ENCODE peak calls at places on chromosomes 12 and 14, in five cellular contexts. B is IMR-90, W is mesenchymal stem cell, X is H9, J is H1. D is an unnamed sample.

GRCh38 chr12:104420868-104421267 is 35.9 kb upstream of the CHST11 start:
- DNase-seq in W (no peak), X (no peak), J (no peak), B (no peak), D (no peak)

GRCh38 chr12:85489194-85489593 is 209.2 kb downstream of the ALX1 start:
- DNase-seq in W (no peak), J (no peak), B (no peak), X (no peak), D (no peak)

GRCh38 chr14:96260341-96260821 is 4.4 kb downstream of the BDKRB1 start:
- DNase-seq in B (peak; percentile 77), J (no peak), X (no peak), W (peak; percentile 86), D (no peak)

GRCh38 chr14:104977681-104978647 is at the start of gene AHNAK2:
- DNase-seq in W (peak; percentile 81), X (peak; percentile 92), B (peak; percentile 67), J (peak; percentile 88), D (peak; percentile 82)

GRCh38 chr14:56742391-56742790 is 67.9 kb downstream of the OTX2 start:
- DNase-seq in B (no peak), W (no peak), J (no peak), X (no peak), D (no peak)

GRCh38 chr12:80754259-80754658 is 37.5 kb downstream of the MYF5 start:
- DNase-seq in W (no peak), J (no peak), B (no peak), X (no peak), D (no peak)

GRCh38 chr12:94326727-94327126 is 132.9 kb downstream of the CEP83 start:
- DNase-seq in J (no peak), B (peak; percentile 78), X (no peak), W (peak; percentile 40), D (no peak)

GRCh38 chr12:67268335-67268895 is 743 bp upstream of the CAND1 start:
- DNase-seq in J (peak; percentile 76), B (peak; percentile 99), X (peak; percentile 97), W (peak; percentile 100), D (peak; percentile 95)

GRCh38 chr12:44525806-44526654 is 350.1 kb downstream of the NELL2 start:
- DNase-seq in X (no peak), W (no peak), B (no peak), J (no peak), D (no peak)

DNA sequence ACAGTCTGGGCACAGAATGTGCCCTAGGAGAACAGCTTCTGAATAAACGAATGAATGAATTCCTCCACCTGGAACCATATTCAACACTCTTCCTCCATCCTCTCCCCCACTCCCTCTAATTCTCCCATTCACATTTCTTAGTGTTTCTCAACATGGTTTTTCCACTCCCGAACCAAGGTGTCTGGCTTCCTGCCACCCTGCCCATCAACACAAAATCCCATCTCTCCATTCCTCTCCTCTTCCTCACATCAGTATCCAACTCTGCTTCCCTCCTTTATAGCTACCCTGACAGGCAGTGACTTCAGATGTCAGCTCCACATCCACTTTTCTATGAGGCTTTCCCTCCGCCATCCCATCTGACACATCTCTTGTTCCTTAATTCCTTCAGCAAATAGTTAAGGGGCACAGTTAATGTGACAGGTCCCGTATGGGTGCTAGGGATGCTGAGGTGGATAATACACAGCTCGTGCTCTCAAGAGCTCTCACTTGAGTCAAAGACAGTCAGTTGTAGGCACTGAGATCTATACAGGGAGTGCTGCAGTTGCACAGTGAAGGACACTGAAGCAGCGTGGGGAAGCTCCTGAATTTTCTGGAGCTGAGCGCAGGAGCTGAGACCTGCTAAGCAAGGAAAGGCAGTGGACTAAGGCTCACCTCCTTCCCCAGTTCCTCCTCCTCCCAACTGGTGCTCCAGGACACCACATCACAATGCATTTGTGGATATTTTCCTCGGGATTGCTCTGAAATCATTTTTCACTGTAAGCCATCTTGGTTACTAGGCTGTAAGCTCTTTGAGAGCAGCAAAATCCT is 2.7 kb downstream of the TNFRSF1A start:
- DNase-seq in J (no peak), B (no peak), X (no peak), W (peak; percentile 39), D (no peak)
- H3K27ac ChIP-seq in J (no peak overlapping the region), B (peak overlapping the region; percentile 98), X (peak overlapping the region; percentile 9), W (peak overlapping the region; percentile 99), D (peak overlapping the region; percentile 17)

GRCh38 chr12:7905071-7905470 is 30.9 kb downstream of the SLC2A3 start:
- DNase-seq in B (no peak), J (no peak), X (no peak), W (peak; percentile 27), D (no peak)
- H2BK15ac ChIP-seq in B (no peak overlapping the region), J (no peak overlapping the region), X (no peak overlapping the region), W (no peak overlapping the region), D (no peak overlapping the region)

DNA sequence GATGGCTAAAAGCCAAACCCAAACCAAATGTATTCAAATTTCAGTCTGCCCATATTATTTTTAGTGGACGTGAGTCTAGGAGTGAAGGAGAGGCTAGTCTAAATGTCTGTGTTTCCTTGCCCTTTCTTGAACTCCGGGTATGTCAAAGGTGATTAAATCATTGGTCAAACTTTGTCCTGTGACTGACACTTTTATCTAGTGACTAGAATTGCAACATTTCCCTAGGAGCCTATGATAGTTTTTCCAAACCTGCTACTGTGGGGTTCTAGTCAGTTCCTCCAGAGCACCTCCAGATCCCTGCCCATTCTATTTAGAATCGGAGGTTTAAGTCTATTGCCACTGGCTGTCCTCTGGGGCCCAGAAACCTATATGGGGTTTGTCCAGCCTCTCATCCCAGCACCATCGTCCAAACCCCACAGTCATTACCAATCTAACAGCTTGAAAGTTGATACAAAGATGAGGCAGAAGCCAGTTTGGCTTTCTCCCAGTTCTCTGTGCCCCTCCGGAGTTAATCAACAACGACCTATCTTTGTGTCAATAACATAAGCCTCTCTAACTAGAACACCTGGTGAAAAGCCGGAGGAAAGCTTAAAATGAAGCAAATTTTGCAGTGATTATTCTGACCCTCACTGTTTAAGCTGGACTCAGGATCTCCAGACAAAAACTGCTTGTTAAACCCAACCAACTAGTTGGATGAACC is 306.7 kb downstream of the ZFP36L1 start:
- DNase-seq in W (no peak), X (no peak), J (no peak), B (no peak), D (no peak)
- H4K91ac ChIP-seq in W (no peak overlapping the region), X (no peak overlapping the region), J (no peak overlapping the region), B (no peak overlapping the region), D (no peak overlapping the region)

DNA sequence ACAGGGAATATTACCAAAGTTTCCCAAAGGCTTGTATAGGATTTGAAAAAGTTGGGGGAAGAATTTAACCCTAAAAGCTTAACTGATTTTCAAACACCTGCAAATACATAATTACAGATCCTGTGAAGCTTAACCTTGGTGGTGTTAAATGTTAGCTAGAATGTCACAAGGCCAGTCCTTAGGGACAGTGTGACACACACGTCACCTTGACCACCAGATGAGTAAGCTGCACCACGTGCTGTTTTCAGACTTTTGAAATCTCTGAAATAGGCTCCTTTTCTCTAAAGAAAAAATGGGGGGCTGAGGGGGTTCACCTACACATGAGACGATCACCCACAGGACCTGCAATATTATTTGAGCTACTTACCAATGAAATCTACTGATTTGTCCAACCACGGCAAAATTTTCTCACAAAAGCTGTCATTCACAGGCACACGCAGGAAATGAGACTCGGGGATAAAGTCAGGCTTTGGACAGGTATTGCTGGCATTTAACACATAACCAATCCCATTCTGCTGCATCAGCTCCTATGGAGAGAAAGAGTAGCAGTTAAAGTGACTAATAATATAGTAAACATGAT is 75.9 kb downstream of the DUSP16 start:
- DNase-seq in W (no peak), X (no peak), J (no peak), B (no peak), D (no peak)
- H3K27ac ChIP-seq in W (no peak overlapping the region), X (no peak overlapping the region), J (no peak overlapping the region), B (no peak overlapping the region), D (no peak overlapping the region)